ENCODE peak calls at places on chromosome 13, in four cellular contexts. X is Panc1, Q is K562, U is HepG2. Z is an unnamed sample.

GRCh38 chr13:50678464-50679162 is 164.9 kb downstream of the DLEU7 start:
- DNase-seq in U (no peak), Q (peak; percentile 30), X (no peak), Z (peak; percentile 36)

GRCh38 chr13:31090921-31091624 is 70.6 kb downstream of the HSPH1 start:
- DNase-seq in Q (no peak), X (no peak), U (no peak), Z (no peak)

GRCh38 chr13:43127103-43127817 is 103.9 kb downstream of the DNAJC15 start:
- DNase-seq in Q (no peak), U (no peak), X (no peak), Z (no peak)

GRCh38 chr13:23952796-23953195 is 55.5 kb upstream of the C1QTNF9B start:
- DNase-seq in U (no peak), Q (no peak), X (no peak), Z (no peak)

GRCh38 chr13:51861728-51862300 is at the start of gene CCDC70:
- DNase-seq in X (no peak), U (no peak), Q (peak; percentile 50), Z (no peak)

GRCh38 chr13:41284512-41285288 is 21.3 kb upstream of the MTRF1 start:
- DNase-seq in U (peak; percentile 73), Q (no peak), X (peak; percentile 81), Z (peak; percentile 48)

GRCh38 chr13:52738719-52739467 is 727 bp downstream of the CNMD start:
- DNase-seq in X (no peak), Q (peak; percentile 22), U (no peak), Z (no peak)

GRCh38 chr13:31421756-31422155 is 222.0 kb downstream of the B3GLCT start:
- DNase-seq in Q (no peak), X (no peak), U (no peak), Z (no peak)

GRCh38 chr13:39313721-39314120 is 275.5 kb downstream of the NHLRC3 start:
- DNase-seq in Q (no peak), U (no peak), X (no peak), Z (no peak)

GRCh38 chr13:110281736-110282135 is 25.2 kb downstream of the COL4A1 start:
- DNase-seq in U (no peak), Q (no peak), X (no peak), Z (no peak)

GRCh38 chr13:94033098-94033497 is 446.4 kb downstream of the DCT start:
- DNase-seq in U (no peak), X (no peak), Q (no peak), Z (no peak)

GRCh38 chr13:85825454-85825853 is 26.2 kb upstream of the SLITRK6 start:
- DNase-seq in Q (no peak), U (no peak), X (no peak), Z (no peak)

GRCh38 chr13:71417205-71417604 is 449.8 kb downstream of the DACH1 start:
- DNase-seq in U (no peak), Q (no peak), X (no peak), Z (no peak)

GRCh38 chr13:108463365-108463764 is 166.0 kb upstream of the MYO16 start:
- DNase-seq in X (no peak), Q (no peak), U (no peak), Z (no peak)

GRCh38 chr13:113448545-113448884 is 4.8 kb downstream of the ADPRHL1 start:
- DNase-seq in Q (peak; percentile 33), X (no peak), U (peak; percentile 29), Z (peak; percentile 22)
- H3K4me3 ChIP-seq in Q (peak overlapping the region; percentile 73), X (peak overlapping the region; percentile 56), U (peak overlapping the region; percentile 77), Z (peak overlapping the region; percentile 92)

GRCh38 chr13:100722517-100722916 is 47.9 kb upstream of the TMTC4 start:
- DNase-seq in X (no peak), U (no peak), Q (no peak), Z (no peak)

GRCh38 chr13:100724568-100724967 is 50.0 kb upstream of the TMTC4 start:
- DNase-seq in Q (no peak), X (no peak), U (no peak), Z (no peak)

GRCh38 chr13:100725472-100725871 is 50.9 kb upstream of the TMTC4 start:
- DNase-seq in X (no peak), U (no peak), Q (no peak), Z (no peak)

GRCh38 chr13:100721885-100722512 is 47.4 kb upstream of the TMTC4 start:
- DNase-seq in X (peak; percentile 33), U (peak; percentile 50), Q (peak; percentile 54), Z (peak; percentile 37)
- TF ChIP-seq TCF7L2 in X (no peak), U (no peak), Q (no peak), Z (no peak)

GRCh38 chr13:83298636-83299035 is 583.6 kb downstream of the SLITRK1 start:
- DNase-seq in X (no peak), Q (no peak), U (no peak), Z (no peak)
- H3K4me3 ChIP-seq in X (no peak overlapping the region), Q (no peak overlapping the region), U (no peak overlapping the region), Z (no peak overlapping the region)

GRCh38 chr13:79779061-79779460 is 298.1 kb downstream of the NDFIP2 start:
- DNase-seq in Q (no peak), U (no peak), X (no peak), Z (no peak)

GRCh38 chr13:79781829-79782540 is 301.0 kb downstream of the NDFIP2 start:
- DNase-seq in X (no peak), U (no peak), Q (no peak), Z (no peak)

GRCh38 chr13:79779761-79780160 is 298.8 kb downstream of the NDFIP2 start:
- DNase-seq in X (no peak), U (peak; percentile 12), Q (no peak), Z (no peak)

GRCh38 chr13:79782541-79783216 is 301.7 kb downstream of the NDFIP2 start:
- DNase-seq in Q (no peak), U (peak; percentile 14), X (no peak), Z (no peak)

GRCh38 chr13:79780240-79780639 is 299.3 kb downstream of the NDFIP2 start:
- DNase-seq in U (no peak), X (no peak), Q (no peak), Z (no peak)
- TF ChIP-seq TCF7L2 in U (no peak), X (no peak), Q (no peak), Z (no peak)

GRCh38 chr13:45224181-45224580 is 23.3 kb upstream of the KCTD4 start:
- DNase-seq in Q (no peak), U (no peak), X (no peak), Z (no peak)
- H3K4me3 ChIP-seq in Q (no peak overlapping the region), U (no peak overlapping the region), X (no peak overlapping the region), Z (no peak overlapping the region)